ENCODE peak calls at places on chromosome 9, in ten cellular contexts. A is prostate gland; Q is stimulated activated CD8-positive, alpha-beta memory T cell treated with anti-CD3 and anti-CD28 coated beads, Interleukin-15, amount 100 ng/mL, for 24 hours; F is activated T-cell treated with anti-CD3 and anti-CD28 coated beads, Interleukin-2, amount 50 U/mL, for 48 hours; T is effector CD8-positive, alpha-beta T cell; E is AML-193; Y is breast epithelium; I is activated CD4-positive, CD25-positive, alpha-beta regulatory T cell treated with anti-CD3 and anti-CD28 coated beads, Interleukin-2, amount 50 U/mL, for 72 hours; M is HTR-8/SVneo; H is Right ventricle myocardium superior. O is an unnamed sample.
A peak's percentile ranks its signal among the peaks of the same experiment; 100 is the strongest.

GRCh38 chr9:133884907-133885744 is 107.0 kb downstream of the VAV2 start:
- DNase-seq in H (no peak), A (no peak), Y (no peak), Q (no peak), T (no peak), F (no peak), M (no peak), E (no peak), I (no peak), O (no peak)

GRCh38 chr9:87622936-87623335 is 103.0 kb upstream of the CTSL start:
- DNase-seq in M (no peak), T (no peak), I (no peak), E (no peak), Q (no peak), H (no peak), Y (no peak), F (no peak), A (no peak), O (no peak)

GRCh38 chr9:133238851-133239532 is 29.9 kb upstream of the OBP2B start:
- DNase-seq in T (peak; percentile 54), I (peak; percentile 69), F (peak; percentile 81), Q (peak; percentile 39), E (peak; percentile 53), Y (peak; percentile 61), A (no peak), H (peak; percentile 76), M (peak; percentile 27), O (no peak)

GRCh38 chr9:79184821-79185220 is 386.9 kb upstream of the TLE4 start:
- DNase-seq in H (no peak), F (no peak), A (no peak), I (no peak), E (no peak), Y (no peak), T (no peak), M (no peak), Q (no peak), O (no peak)

GRCh38 chr9:136239963-136240330 is 5.7 kb downstream of the QSOX2 start:
- DNase-seq in Y (no peak), A (no peak), H (no peak), F (no peak), I (no peak), M (no peak), Q (no peak), E (no peak), T (no peak), O (no peak)

GRCh38 chr9:120919639-120920494 is 6.7 kb downstream of the TRAF1 start:
- DNase-seq in M (no peak), A (no peak), E (no peak), H (no peak), I (no peak), T (no peak), Q (no peak), F (peak; percentile 33), Y (no peak), O (no peak)

GRCh38 chr9:126491256-126491879 is 122.4 kb upstream of the LMX1B start:
- DNase-seq in M (peak; percentile 49), F (no peak), A (peak; percentile 58), E (peak; percentile 39), Q (no peak), H (no peak), I (no peak), T (peak; percentile 22), Y (no peak), O (peak; percentile 40)

GRCh38 chr9:135978650-135979461 is 17.7 kb upstream of the UBAC1 start:
- DNase-seq in E (no peak), T (peak; percentile 34), H (peak; percentile 50), Q (no peak), F (peak; percentile 33), M (no peak), I (peak; percentile 39), Y (no peak), A (no peak), O (no peak)

GRCh38 chr9:37929441-37929895 is 25.5 kb upstream of the SLC25A51 start:
- DNase-seq in A (no peak), T (no peak), I (no peak), Y (no peak), Q (no peak), F (no peak), E (no peak), M (no peak), H (no peak), O (no peak)

GRCh38 chr9:109632817-109633216 is 134.7 kb upstream of the PTPN3 start:
- DNase-seq in I (no peak), E (no peak), Q (no peak), A (no peak), T (no peak), Y (no peak), M (no peak), H (no peak), F (no peak), O (no peak)

GRCh38 chr9:133787749-133788015 is 49.5 kb upstream of the SARDH start:
- DNase-seq in A (no peak), I (no peak), F (peak; percentile 23), Q (no peak), M (no peak), T (no peak), H (no peak), Y (no peak), E (no peak), O (no peak)

GRCh38 chr9:3441197-3441816 is 84.5 kb downstream of the RFX3 start:
- DNase-seq in M (peak; percentile 28), Y (no peak), F (peak; percentile 33), I (no peak), A (no peak), Q (no peak), E (peak; percentile 64), T (no peak), H (no peak), O (peak; percentile 5)

GRCh38 chr9:116340270-116340669 is 186.7 kb downstream of the PAPPA start:
- DNase-seq in I (no peak), E (no peak), M (no peak), H (no peak), F (no peak), Q (no peak), T (no peak), A (no peak), Y (no peak), O (no peak)

GRCh38 chr9:5557606-5558587 is 47.6 kb downstream of the PDCD1LG2 start:
- DNase-seq in I (peak; percentile 34), Q (no peak), M (no peak), F (no peak), T (peak; percentile 6), Y (no peak), A (no peak), H (no peak), E (peak; percentile 93), O (no peak)

GRCh38 chr9:116178481-116179211 is 25.1 kb downstream of the PAPPA start:
- DNase-seq in I (no peak), H (no peak), M (no peak), Q (no peak), T (no peak), E (no peak), Y (no peak), A (no peak), F (no peak), O (no peak)

GRCh38 chr9:79501546-79501945 is 70.2 kb upstream of the TLE4 start:
- DNase-seq in M (no peak), E (no peak), H (no peak), F (no peak), Y (no peak), T (no peak), I (no peak), A (no peak), Q (no peak), O (no peak)

GRCh38 chr9:99457981-99458380 is 235.9 kb downstream of the SEC61B start:
- DNase-seq in Q (no peak), A (no peak), M (no peak), Y (no peak), I (no peak), E (no peak), F (no peak), T (no peak), H (no peak), O (no peak)

GRCh38 chr9:98539954-98540353 is 168.8 kb downstream of the GABBR2 start:
- DNase-seq in Y (no peak), A (no peak), E (no peak), T (no peak), I (no peak), M (no peak), F (no peak), Q (no peak), H (no peak), O (no peak)

GRCh38 chr9:130287736-130288135 is 22.2 kb downstream of the HMCN2 start:
- DNase-seq in Y (no peak), F (no peak), A (peak; percentile 53), E (no peak), I (no peak), H (no peak), Q (no peak), T (no peak), M (no peak), O (peak; percentile 91)

GRCh38 chr9:21750021-21750735 is 52.3 kb upstream of the MTAP start:
- DNase-seq in E (no peak), A (no peak), M (no peak), H (no peak), F (no peak), Q (no peak), T (no peak), I (no peak), Y (no peak), O (no peak)

GRCh38 chr9:133519693-133520092 is 5.1 kb downstream of the MYMK start:
- DNase-seq in H (no peak), T (no peak), I (no peak), Q (no peak), F (no peak), M (no peak), A (no peak), E (no peak), Y (no peak), O (no peak)

GRCh38 chr9:16060457-16061129 is 507.8 kb downstream of the CCDC171 start:
- DNase-seq in E (no peak), I (no peak), H (no peak), M (no peak), Y (no peak), T (no peak), A (no peak), Q (no peak), F (no peak), O (no peak)

GRCh38 chr9:124140941-124141568 is 116.7 kb upstream of the NEK6 start:
- DNase-seq in Y (no peak), A (no peak), M (no peak), E (no peak), F (no peak), T (no peak), Q (no peak), I (no peak), H (no peak), O (no peak)

GRCh38 chr9:90702431-90702830 is 59.8 kb upstream of the DIRAS2 start:
- DNase-seq in Y (no peak), T (no peak), I (no peak), F (no peak), Q (no peak), M (no peak), A (no peak), H (no peak), E (peak; percentile 50), O (no peak)